ENCODE peak calls at places on chromosomes 4 and X, in four cellular contexts. F is K562, V is HepG2, M is HCT116. Z is an unnamed sample.

GRCh38 chr4:6840062-6840976 is 57.8 kb downstream of the KIAA0232 start:
- DNase-seq in V (peak; percentile 34), F (peak; percentile 55), M (no peak), Z (no peak)

GRCh38 chr4:158051401-158052235 is 121.2 kb downstream of the GASK1B start:
- DNase-seq in M (no peak), V (no peak), F (no peak), Z (no peak)

GRCh38 chrX:152028611-152029010 is 54.1 kb upstream of the GABRE start:
- DNase-seq in V (peak; percentile 25), F (no peak), M (no peak), Z (no peak)

GRCh38 chr4:79492148-79492547 is 84.1 kb upstream of the GK2 start:
- DNase-seq in F (no peak), M (no peak), V (no peak), Z (no peak)

GRCh38 chr4:5474756-5475155 is 233.6 kb downstream of the EVC2 start:
- DNase-seq in F (no peak), V (no peak), M (no peak), Z (no peak)

GRCh38 chr4:118849867-118850812 is 14.2 kb upstream of the SEC24D start:
- DNase-seq in M (no peak), F (no peak), V (no peak), Z (no peak)

GRCh38 chrX:110120025-110120424 is 117.1 kb downstream of the TMEM164 start:
- DNase-seq in V (no peak), F (no peak), M (no peak), Z (no peak)

GRCh38 chr4:141524116-141524515 is 112.3 kb upstream of the IL15 start:
- DNase-seq in M (no peak), F (no peak), V (no peak), Z (no peak)

GRCh38 chrX:53716328-53717088 is 30.0 kb upstream of the HUWE1 start:
- DNase-seq in V (no peak), M (no peak), F (no peak), Z (no peak)

GRCh38 chrX:54695231-54695630 is 102.8 kb downstream of the ITIH6 start:
- DNase-seq in V (no peak), M (no peak), F (no peak), Z (no peak)

GRCh38 chr4:21769404-21770147 is 179.0 kb downstream of the KCNIP4 start:
- DNase-seq in F (no peak), V (no peak), M (no peak), Z (no peak)

GRCh38 chr4:180203349-180203748 is 2039.9 kb upstream of the TENM3 start:
- DNase-seq in V (no peak), F (no peak), M (no peak), Z (no peak)

GRCh38 chr4:6250235-6250983 is 19.2 kb upstream of the WFS1 start:
- DNase-seq in M (peak; percentile 76), V (peak; percentile 67), F (peak; percentile 61), Z (peak; percentile 61)

GRCh38 chr4:98626350-98626749 is 32.1 kb downstream of the TSPAN5 start:
- DNase-seq in F (no peak), V (no peak), M (peak; percentile 92), Z (peak; percentile 88)

GRCh38 chr4:75844151-75844662 is 58.0 kb downstream of the PPEF2 start:
- DNase-seq in V (peak; percentile 76), M (no peak), F (no peak), Z (no peak)

DNA sequence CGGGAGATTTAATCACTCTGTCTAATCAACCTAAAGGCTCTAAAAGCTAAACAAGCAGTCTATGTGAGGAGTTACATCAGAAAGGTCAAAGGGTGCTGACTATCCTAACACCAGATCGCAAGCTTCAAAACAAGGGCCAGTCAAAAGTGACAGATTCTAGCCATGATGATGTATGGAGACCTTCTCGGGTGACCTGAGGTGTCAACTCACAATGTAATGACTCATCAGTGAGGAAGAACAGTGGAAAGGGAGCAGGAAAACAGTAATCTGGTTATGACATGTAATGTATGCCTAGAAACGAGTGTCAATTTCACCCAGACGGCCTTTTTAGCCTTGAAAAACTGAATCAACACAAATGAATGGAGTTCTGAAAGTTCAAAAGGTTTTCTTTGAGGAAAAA is 375.3 kb downstream of the IDS start:
- DNase-seq in V (no peak), F (no peak), M (no peak), Z (no peak)
- TF ChIP-seq TCF7L2 in V (no peak), F (no peak), M (no peak), Z (no peak)

GRCh38 chr4:101157415-101158135 is 189.8 kb downstream of the PPP3CA start:
- DNase-seq in F (no peak), V (no peak), M (no peak), Z (no peak)

GRCh38 chr4:101158507-101158906 is 188.8 kb downstream of the PPP3CA start:
- DNase-seq in M (no peak), V (no peak), F (no peak), Z (no peak)

GRCh38 chr4:101155859-101156430 is 191.4 kb downstream of the PPP3CA start:
- DNase-seq in F (no peak), M (no peak), V (no peak), Z (no peak)

GRCh38 chr4:101156619-101157310 is 190.6 kb downstream of the PPP3CA start:
- DNase-seq in M (no peak), V (no peak), F (no peak), Z (no peak)

DNA sequence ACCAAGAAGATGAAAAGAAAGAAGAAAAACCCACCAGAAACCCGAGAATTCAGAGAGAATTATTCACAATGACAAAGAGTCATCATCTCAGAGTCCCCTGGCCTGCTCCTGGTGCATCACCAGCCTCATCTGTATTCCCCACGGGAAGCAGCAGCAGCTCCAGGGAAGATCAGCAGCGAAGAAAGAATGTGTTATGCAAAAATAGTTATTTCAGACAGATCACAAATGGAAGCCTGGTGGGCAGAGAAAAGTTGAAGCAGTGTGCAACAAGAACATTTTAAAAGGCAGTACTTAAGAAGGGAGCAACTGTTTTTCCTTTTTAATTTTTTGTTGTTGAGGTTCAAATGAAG is 189.2 kb downstream of the PPP3CA start:
- DNase-seq in F (no peak), V (no peak), M (no peak), Z (no peak)
- TF ChIP-seq TCF7L2 in F (no peak), V (no peak), M (no peak), Z (no peak)

GRCh38 chr4:37243722-37244582 is 591 bp upstream of the NWD2 start:
- DNase-seq in M (no peak), F (no peak), V (peak; percentile 0), Z (no peak)

GRCh38 chr4:37243061-37243460 is 1.5 kb upstream of the NWD2 start:
- DNase-seq in M (no peak), V (no peak), F (no peak), Z (no peak)

GRCh38 chr4:37245391-37245954 is 930 bp downstream of the NWD2 start:
- DNase-seq in F (no peak), M (no peak), V (no peak), Z (no peak)

GRCh38 chr4:37246891-37247290 is 2.3 kb downstream of the NWD2 start:
- DNase-seq in V (no peak), M (no peak), F (no peak), Z (no peak)

DNA sequence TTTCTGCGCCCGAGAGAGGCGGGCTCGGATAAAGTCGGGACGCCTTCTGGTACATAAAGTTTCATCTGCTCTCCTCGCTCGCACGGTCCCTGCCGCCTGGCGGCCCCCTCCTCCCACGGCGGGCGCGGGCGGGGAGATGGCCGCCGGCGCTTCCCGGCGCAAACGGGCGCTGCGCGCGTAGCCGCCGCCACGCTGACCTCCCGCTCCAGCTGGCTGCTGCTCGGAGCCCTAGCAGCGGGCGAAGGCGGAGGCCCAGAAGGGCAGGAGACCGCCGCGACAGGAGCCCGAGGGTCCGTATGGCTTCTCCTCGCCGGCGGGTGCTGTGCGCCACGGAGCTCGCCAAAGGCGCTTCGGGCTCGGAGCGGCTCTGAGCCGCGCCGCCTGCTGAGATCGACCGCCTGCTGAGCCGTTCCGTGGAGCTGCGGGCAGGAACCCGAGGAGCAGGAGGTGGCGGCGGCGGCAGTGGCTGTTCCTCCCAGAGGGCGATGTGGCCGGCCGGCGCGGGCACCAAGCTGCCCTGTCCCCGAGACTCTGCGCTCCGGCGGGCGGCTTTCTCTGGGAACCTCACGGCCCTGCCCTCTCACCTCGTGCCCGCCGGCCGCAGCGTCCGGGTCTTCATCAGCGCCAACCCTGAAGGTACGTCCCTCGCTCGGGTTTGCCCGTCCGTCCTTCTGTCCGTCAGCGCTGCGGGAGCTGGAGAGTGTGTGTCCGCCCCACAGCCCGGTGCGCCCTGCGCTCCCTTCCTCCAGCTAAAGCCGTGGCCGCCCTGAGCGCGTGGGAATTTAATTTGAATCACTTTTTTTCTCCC is at the start of gene NWD2:
- DNase-seq in F (no peak), M (no peak), V (no peak), Z (no peak)
- TF ChIP-seq TCF7L2 in F (no peak), M (no peak), V (no peak), Z (no peak)

GRCh38 chr4:163665521-163666334 is 171.2 kb downstream of the TMA16 start:
- DNase-seq in F (no peak), V (no peak), M (no peak), Z (no peak)
- TF ChIP-seq TCF7L2 in F (no peak), V (no peak), M (no peak), Z (no peak)

GRCh38 chr4:148310756-148311155 is 131.5 kb downstream of the NR3C2 start:
- DNase-seq in V (no peak), F (no peak), M (no peak), Z (no peak)

GRCh38 chr4:148311493-148311892 is 130.7 kb downstream of the NR3C2 start:
- DNase-seq in V (no peak), M (no peak), F (no peak), Z (no peak)

GRCh38 chr4:148315049-148315448 is 127.2 kb downstream of the NR3C2 start:
- DNase-seq in V (no peak), F (no peak), M (no peak), Z (no peak)

GRCh38 chr4:148312996-148313490 is 129.2 kb downstream of the NR3C2 start:
- DNase-seq in V (no peak), F (no peak), M (no peak), Z (no peak)
- TF ChIP-seq TCF7L2 in V (no peak), F (no peak), M (no peak), Z (no peak)

GRCh38 chr4:102757681-102758080 is 3.1 kb downstream of the MANBA start:
- DNase-seq in M (no peak), F (no peak), V (peak; percentile 71), Z (no peak)
- TF ChIP-seq TCF7L2 in M (no peak), F (no peak), V (no peak), Z (no peak)

GRCh38 chr4:182555997-182556418 is 312.8 kb downstream of the TENM3 start:
- DNase-seq in V (no peak), F (no peak), M (no peak), Z (no peak)
- TF ChIP-seq TCF7L2 in V (no peak), F (no peak), M (no peak), Z (no peak)

GRCh38 chr4:139922625-139923024 is 231.4 kb downstream of the MAML3 start:
- DNase-seq in M (no peak), V (no peak), F (no peak), Z (no peak)
- TF ChIP-seq TCF7L2 in M (no peak), V (no peak), F (no peak), Z (no peak)

Z was measured in Panc1.